ENCODE peak calls at places on chromosomes 4 and X, in five cellular contexts. H is pancreas; Z is fibroblast of lung; F is naive thymus-derived CD4-positive, alpha-beta T cell; J is aorta. K is an unnamed sample. For H3K27me3, the result is how much of the 10 kb centered on the place peaks cover.

GRCh38 chr4:40699648-40700047 is 50.1 kb upstream of the NSUN7 start:
- DNase-seq in H (no peak), Z (peak), F (no peak), J (no peak), K (no peak)

GRCh38 chr4:109701566-109702399 is 1.5 kb downstream of the CASP6 start:
- DNase-seq in H (no peak), Z (no peak), F (peak), J (no peak), K (no peak)

GRCh38 chr4:19748911-19749473 is 502.7 kb upstream of the SLIT2 start:
- DNase-seq in H (no peak), Z (peak), F (no peak), J (no peak), K (no peak)

GRCh38 chr4:108045687-108046024 is 56.0 kb downstream of the HADH start:
- DNase-seq in H (peak), Z (peak), F (no peak), J (peak), K (no peak)

GRCh38 chr4:8849266-8850073 is 22.2 kb downstream of the HMX1 start:
- DNase-seq in H (no peak), Z (no peak), F (no peak), J (peak), K (peak)

GRCh38 chr4:134540588-134540987 is 339.0 kb upstream of the PABPC4L start:
- DNase-seq in H (no peak), Z (no peak), F (no peak), J (no peak), K (no peak)

GRCh38 chr4:88927420-88927819 is 129.6 kb downstream of the FAM13A start:
- DNase-seq in H (no peak), Z (no peak), F (no peak), J (no peak), K (no peak)

GRCh38 chrX:19121898-19122640 is at the start of gene ADGRG2:
- DNase-seq in H (peak), Z (peak), F (no peak), J (peak), K (peak)

GRCh38 chrX:129984196-129984962 is 1.9 kb downstream of the BCORL1 start:
- DNase-seq in H (peak), Z (peak), F (no peak), J (peak), K (no peak)

GRCh38 chrX:22095306-22095705 is 63.2 kb downstream of the PHEX start:
- DNase-seq in H (no peak), Z (peak), F (no peak), J (no peak), K (no peak)

GRCh38 chr4:41753942-41754341 is 5.4 kb upstream of the PHOX2B start:
- DNase-seq in H (no peak), Z (no peak), F (no peak), J (no peak), K (no peak)

GRCh38 chrX:15157624-15158023 is 112.3 kb downstream of the ASB9 start:
- DNase-seq in H (no peak), Z (no peak), F (no peak), J (no peak), K (no peak)

GRCh38 chrX:92351531-92351930 is 572.4 kb downstream of the PCDH11X start:
- DNase-seq in H (no peak), Z (no peak), F (no peak), J (no peak), K (no peak)

GRCh38 chr4:42608551-42608950 is 48.4 kb downstream of the ATP8A1 start:
- DNase-seq in H (no peak), Z (peak), F (no peak), J (no peak), K (no peak)

GRCh38 chrX:153708415-153708814 is 15.8 kb downstream of the BCAP31 start:
- DNase-seq in H (peak), Z (peak), F (no peak), J (no peak), K (peak)

GRCh38 chrX:85108165-85108564 is 104.5 kb downstream of the APOOL start:
- DNase-seq in H (no peak), Z (no peak), F (no peak), J (no peak), K (no peak)

GRCh38 chr4:156968479-156968984 is 3.1 kb downstream of the PDGFC start:
- DNase-seq in H (peak), Z (peak), F (no peak), J (peak), K (no peak)

GRCh38 chrX:42524374-42524773 is 253.6 kb downstream of the PPP1R2C start:
- DNase-seq in H (no peak), Z (peak), F (no peak), J (no peak), K (no peak)

GRCh38 chrX:10011261-10011931 is 44.2 kb downstream of the CLDN34 start:
- DNase-seq in H (no peak), Z (peak), F (no peak), J (no peak), K (no peak)

GRCh38 chrX:10012776-10013175 is 45.6 kb downstream of the CLDN34 start:
- DNase-seq in H (no peak), Z (no peak), F (no peak), J (no peak), K (no peak)

GRCh38 chrX:10011991-10012390 is 44.8 kb downstream of the CLDN34 start:
- DNase-seq in H (no peak), Z (no peak), F (no peak), J (no peak), K (no peak)

GRCh38 chrX:10008483-10009056 is 41.4 kb downstream of the CLDN34 start:
- DNase-seq in H (no peak), Z (peak), F (no peak), J (no peak), K (no peak)

GRCh38 chrX:10010686-10011085 is 43.5 kb downstream of the CLDN34 start:
- DNase-seq in H (no peak), Z (peak), F (no peak), J (no peak), K (no peak)
- H3K4me3 ChIP-seq in H (no peak), Z (no peak), F (no peak), J (no peak), K (no peak)

GRCh38 chrX:27307546-27307945 is 155.6 kb downstream of the PPP4R3C start:
- DNase-seq in H (no peak), Z (no peak), F (no peak), J (no peak), K (no peak)

GRCh38 chrX:27309406-27309805 is 153.7 kb downstream of the PPP4R3C start:
- DNase-seq in H (no peak), Z (no peak), F (no peak), J (no peak), K (no peak)
- H3K27me3 ChIP-seq in H (under half), Z (under half), F (under half), J (under half), K (under half)

GRCh38 chr4:185774076-185774731 is 37.8 kb downstream of the SORBS2 start:
- DNase-seq in H (peak), Z (no peak), F (no peak), J (no peak), K (no peak)
- H3K4me3 ChIP-seq in H (peak), Z (no peak), F (no peak), J (peak), K (no peak)

DNA sequence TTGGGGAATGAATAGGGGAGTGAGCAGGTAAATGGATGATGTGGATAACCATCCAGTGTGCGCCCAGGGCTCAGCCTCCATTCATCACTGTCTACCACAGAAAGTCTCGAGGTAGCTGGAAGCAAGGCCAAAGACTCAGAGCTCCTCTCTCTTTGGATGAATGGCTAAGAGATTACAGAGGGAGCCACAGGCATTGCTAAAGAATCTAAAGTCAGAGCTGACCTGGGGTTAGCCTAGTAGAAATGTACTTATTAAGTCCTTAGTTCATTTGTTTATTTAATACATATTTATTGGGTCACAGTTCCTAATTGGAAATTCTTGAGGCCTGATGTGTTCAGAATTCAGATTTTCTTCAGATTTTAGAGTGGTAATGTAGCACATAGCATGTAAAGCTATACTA is 88.7 kb upstream of the HPF1 start:
- DNase-seq in H (no peak), Z (peak), F (no peak), J (no peak), K (no peak)
- H3K27me3 ChIP-seq in H (under half), Z (under half), F (under half), J (under half), K (under half)

GRCh38 chr4:145816091-145816490 is 122.5 kb downstream of the ZNF827 start:
- DNase-seq in H (no peak), Z (peak), F (no peak), J (no peak), K (no peak)

GRCh38 chr4:145821771-145822170 is 116.9 kb downstream of the ZNF827 start:
- DNase-seq in H (no peak), Z (no peak), F (no peak), J (no peak), K (no peak)

GRCh38 chr4:145818001-145818400 is 120.6 kb downstream of the ZNF827 start:
- DNase-seq in H (no peak), Z (no peak), F (no peak), J (no peak), K (no peak)

GRCh38 chr4:145820407-145820806 is 118.2 kb downstream of the ZNF827 start:
- DNase-seq in H (no peak), Z (peak), F (no peak), J (no peak), K (no peak)

DNA sequence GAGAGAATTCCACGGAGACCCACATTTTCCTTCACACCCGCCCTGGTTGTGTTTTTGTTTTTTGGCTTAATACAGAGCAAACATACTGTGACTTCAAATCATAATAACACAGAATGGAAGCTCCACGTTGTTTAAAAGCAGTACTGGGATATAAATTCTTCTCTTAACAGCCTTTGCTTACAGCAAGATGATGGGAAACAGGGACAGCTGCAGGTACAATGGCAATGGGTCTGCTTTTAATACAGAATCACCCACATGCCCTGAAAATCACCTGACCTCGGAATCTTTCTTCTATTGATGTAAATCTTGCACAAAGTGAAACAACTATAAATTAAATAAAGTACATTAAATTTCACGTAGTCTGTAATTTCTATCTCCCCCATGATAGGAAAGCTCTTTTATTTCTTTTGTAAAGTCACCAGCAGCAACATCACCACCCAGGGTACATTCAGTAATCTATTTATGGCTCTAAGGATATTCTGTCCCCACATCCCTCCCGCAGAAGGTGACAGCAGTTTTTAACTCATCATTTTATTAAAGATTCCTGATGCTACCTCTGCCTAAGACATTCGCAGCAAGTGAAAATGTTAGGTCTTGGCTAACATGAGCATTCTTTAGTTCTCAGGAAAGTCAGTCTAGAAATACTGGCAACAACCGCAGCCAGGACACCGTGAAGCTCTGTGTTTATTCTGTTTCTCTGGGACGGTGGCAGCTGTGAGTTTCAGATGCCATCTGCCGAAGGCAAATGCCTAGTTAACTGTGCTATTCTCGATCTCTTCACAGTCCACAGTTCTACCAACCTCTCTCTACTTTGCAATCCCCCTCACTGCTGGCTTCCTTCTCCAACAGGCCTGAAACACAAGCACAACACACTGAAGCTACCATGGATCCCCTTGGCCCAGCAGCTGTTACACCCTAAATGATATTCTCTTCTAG is 119.1 kb downstream of the ZNF827 start:
- DNase-seq in H (no peak), Z (no peak), F (no peak), J (no peak), K (no peak)
- H3K4me3 ChIP-seq in H (no peak), Z (no peak), F (no peak), J (no peak), K (no peak)

GRCh38 chr4:80210549-80210948 is 13.2 kb downstream of the PRDM8 start:
- DNase-seq in H (no peak), Z (no peak), F (no peak), J (no peak), K (no peak)
- H3K27me3 ChIP-seq in H (under half), Z (under half), F (under half), J (under half), K (under half)

DNA sequence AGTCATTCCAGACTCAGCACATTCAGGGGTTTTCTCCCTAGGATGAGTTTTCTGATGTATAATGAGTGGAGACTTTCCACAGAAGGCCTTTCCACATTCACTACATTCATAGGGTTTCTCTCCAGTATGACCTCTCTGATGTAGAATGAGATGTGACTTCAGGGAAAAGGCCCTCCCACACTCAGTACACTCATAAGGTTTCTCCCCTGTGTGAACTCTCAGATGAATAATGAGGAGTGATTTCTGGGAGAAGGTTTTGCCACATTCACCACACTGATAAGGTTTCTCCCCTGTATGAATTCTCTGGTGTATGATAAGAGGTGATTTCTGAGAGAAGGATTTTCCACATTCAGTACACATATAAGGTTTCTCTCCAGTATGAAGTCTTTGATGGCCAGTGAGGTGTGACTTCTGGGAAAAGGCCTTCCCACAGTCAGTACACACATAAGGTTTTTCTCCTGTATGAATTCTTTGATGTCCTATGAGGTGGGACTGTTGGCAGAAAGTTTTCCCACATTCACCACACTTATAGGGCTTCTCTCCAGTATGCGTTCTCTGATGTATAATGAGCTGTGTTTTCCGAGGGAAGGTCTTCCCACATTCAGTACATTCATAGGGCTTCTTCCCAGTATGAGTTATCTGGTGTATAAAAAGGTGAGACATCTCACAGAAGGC is 12.7 kb downstream of the ZNF630 start:
- DNase-seq in H (no peak), Z (no peak), F (no peak), J (no peak), K (no peak)
- H3K4me3 ChIP-seq in H (no peak), Z (no peak), F (no peak), J (no peak), K (no peak)

GRCh38 chr4:153787156-153787555 is 1.7 kb downstream of the SFRP2 start:
- DNase-seq in H (no peak), Z (no peak), F (no peak), J (no peak), K (no peak)

GRCh38 chr4:153788419-153789276 is at the start of gene SFRP2:
- DNase-seq in H (peak), Z (no peak), F (no peak), J (no peak), K (no peak)

GRCh38 chr4:153785830-153786721 is 2.8 kb downstream of the SFRP2 start:
- DNase-seq in H (no peak), Z (peak), F (no peak), J (no peak), K (no peak)

GRCh38 chr4:153789741-153790651 is 1.1 kb upstream of the SFRP2 start:
- DNase-seq in H (no peak), Z (no peak), F (no peak), J (no peak), K (no peak)

GRCh38 chr4:153788064-153788418 is 842 bp downstream of the SFRP2 start:
- DNase-seq in H (no peak), Z (no peak), F (no peak), J (no peak), K (no peak)
- H3K27me3 ChIP-seq in H (under half), Z (under half), F (under half), J (under half), K (half or more)

GRCh38 chr4:142350886-142351285 is 495.2 kb downstream of the INPP4B start:
- DNase-seq in H (no peak), Z (no peak), F (no peak), J (no peak), K (no peak)

GRCh38 chr4:142345909-142346308 is 500.2 kb downstream of the INPP4B start:
- DNase-seq in H (no peak), Z (no peak), F (no peak), J (no peak), K (no peak)

GRCh38 chr4:142351958-142352357 is 494.1 kb downstream of the INPP4B start:
- DNase-seq in H (no peak), Z (no peak), F (no peak), J (no peak), K (no peak)

GRCh38 chr4:142348489-142349076 is 497.5 kb downstream of the INPP4B start:
- DNase-seq in H (no peak), Z (no peak), F (no peak), J (no peak), K (no peak)

DNA sequence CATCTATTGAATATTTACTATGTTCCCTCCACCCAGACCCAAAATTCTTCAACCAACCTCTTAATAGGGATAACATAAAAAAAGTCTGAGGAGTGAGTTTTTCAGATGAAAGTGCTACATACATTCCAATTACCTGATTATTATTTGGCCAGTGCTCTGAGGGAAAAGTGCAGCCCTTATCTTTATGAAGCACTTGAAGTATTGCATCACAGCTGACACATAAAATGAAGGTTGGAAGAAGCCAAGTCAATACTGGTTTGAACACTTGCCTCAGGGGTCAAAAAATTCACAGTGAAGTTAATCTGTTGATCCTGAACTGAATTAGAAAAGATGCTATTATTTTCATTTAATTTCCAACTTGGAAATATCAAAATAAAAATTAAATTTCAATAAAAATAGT is 498.9 kb downstream of the INPP4B start:
- DNase-seq in H (no peak), Z (peak), F (no peak), J (no peak), K (no peak)
- H3K4me3 ChIP-seq in H (no peak), Z (no peak), F (peak), J (no peak), K (no peak)